ENCODE peak calls at places on chromosomes 11 and 22, in nine cellular contexts. F, J, T, B, L, O, C, K and H are unnamed samples.

GRCh38 chr11:118098996-118099837 is 12.5 kb upstream of the SMIM35 start:
- DNase-seq in B (no peak), F (no peak), J (no peak), L (no peak), C (no peak), O (no peak), K (no peak), T (no peak), H (no peak)

GRCh38 chr11:73866586-73866996 is 10.1 kb downstream of the COA4 start:
- DNase-seq in O (peak), L (peak), F (no peak), C (no peak), J (peak), B (no peak), T (no peak), K (no peak), H (no peak)

GRCh38 chr11:128467610-128468041 is 119.7 kb downstream of the ETS1 start:
- DNase-seq in B (peak), L (peak), F (peak), K (no peak), J (peak), C (no peak), T (no peak), O (peak), H (peak)

GRCh38 chr11:102010776-102011500 is 36.3 kb upstream of the CFAP300 start:
- DNase-seq in C (no peak), L (peak), T (no peak), B (peak), J (peak), K (peak), O (peak), F (no peak), H (peak)

GRCh38 chr11:123429336-123429735 is 733 bp upstream of the GRAMD1B start:
- DNase-seq in B (no peak), J (peak), F (no peak), K (no peak), O (no peak), L (no peak), C (no peak), T (no peak), H (no peak)

GRCh38 chr11:128208329-128209220 is 378.8 kb downstream of the ETS1 start:
- DNase-seq in F (no peak), C (no peak), L (peak), K (no peak), T (peak), O (peak), J (peak), B (no peak), H (peak)

GRCh38 chr11:44178381-44178780 is 82.9 kb downstream of the EXT2 start:
- DNase-seq in T (no peak), F (no peak), B (no peak), J (peak), K (no peak), C (no peak), L (peak), O (no peak), H (peak)

GRCh38 chr11:121310908-121311307 is 18.3 kb downstream of the SC5D start:
- DNase-seq in C (no peak), J (no peak), B (no peak), F (no peak), T (no peak), O (no peak), L (no peak), K (no peak), H (no peak)

GRCh38 chr22:50206599-50206998 is 5.8 kb downstream of the SELENOO start:
- DNase-seq in O (peak), F (no peak), C (peak), L (no peak), J (peak), K (no peak), B (no peak), T (peak), H (no peak)

DNA sequence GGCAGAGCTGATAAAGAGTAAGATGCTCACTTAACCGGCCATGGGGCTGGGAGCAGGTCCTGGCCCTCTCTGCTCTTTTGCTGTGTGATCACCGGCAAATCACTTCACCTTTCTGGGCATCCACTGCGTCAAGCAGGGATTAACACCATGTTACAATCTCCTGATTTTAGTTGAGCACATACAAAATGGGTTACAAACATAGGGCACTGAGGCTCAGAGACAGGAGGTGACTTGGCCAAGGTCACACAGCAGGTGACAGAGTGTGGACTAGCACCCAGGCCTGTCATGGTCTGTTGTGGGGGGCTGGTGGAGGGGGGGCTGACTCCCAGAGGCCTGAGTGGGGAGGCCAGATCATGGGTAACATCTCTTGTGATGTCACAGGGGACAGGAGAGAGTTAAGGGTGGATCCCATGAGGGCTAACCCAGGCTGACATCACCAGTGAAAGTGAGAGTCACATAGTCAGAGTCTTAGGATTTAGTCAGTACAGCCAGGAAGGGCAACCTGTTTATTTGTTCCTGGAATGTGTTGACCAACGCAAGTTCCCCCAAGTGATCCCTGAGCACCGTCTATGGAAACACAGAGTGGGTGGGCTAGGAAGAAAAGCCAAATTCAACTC is 27.8 kb downstream of the GDPD5 start:
- DNase-seq in K (no peak), B (no peak), O (no peak), L (no peak), C (no peak), T (no peak), J (no peak), F (no peak), H (no peak)
- H3K27ac ChIP-seq in K (no peak), B (peak), O (no peak), L (no peak), C (peak), T (no peak), J (no peak), F (no peak), H (no peak)

DNA sequence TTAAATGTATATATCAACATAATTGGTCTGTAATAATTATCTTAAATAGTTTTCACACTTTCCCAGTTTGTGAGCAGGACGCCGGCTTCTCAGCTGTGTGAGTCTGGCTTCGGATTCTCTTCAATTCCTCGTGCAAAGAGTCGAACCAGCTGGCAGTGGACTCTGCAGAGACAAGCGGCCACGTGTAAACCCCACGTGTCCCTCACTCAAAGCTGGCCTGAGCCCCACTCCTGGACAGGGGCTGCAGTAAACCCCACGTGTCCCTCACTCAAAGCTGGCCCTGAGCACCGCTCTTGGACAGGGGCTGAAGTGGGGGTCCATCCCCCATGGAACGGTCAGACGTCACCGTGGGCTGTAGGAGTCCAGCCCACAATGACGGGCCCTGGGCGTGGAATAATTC is 51.0 kb downstream of the CERK start:
- DNase-seq in O (no peak), F (no peak), C (no peak), J (no peak), T (no peak), L (no peak), B (no peak), K (no peak), H (no peak)
- H3K27ac ChIP-seq in O (peak), F (no peak), C (no peak), J (no peak), T (no peak), L (no peak), B (no peak), K (no peak), H (no peak)

GRCh38 chr11:63846897-63847296 is 8.0 kb downstream of the MARK2 start:
- DNase-seq in B (no peak), F (no peak), L (no peak), T (no peak), C (no peak), O (no peak), K (no peak), J (no peak), H (no peak)

GRCh38 chr11:63847363-63847762 is 8.5 kb downstream of the MARK2 start:
- DNase-seq in C (no peak), O (no peak), B (no peak), F (no peak), T (peak), L (no peak), K (no peak), J (no peak), H (no peak)

GRCh38 chr11:63843042-63843441 is 4.1 kb downstream of the MARK2 start:
- DNase-seq in C (no peak), F (no peak), K (no peak), J (no peak), L (no peak), B (no peak), T (peak), O (no peak), H (no peak)

GRCh38 chr11:63845305-63845704 is 6.4 kb downstream of the MARK2 start:
- DNase-seq in T (no peak), C (no peak), L (peak), O (no peak), J (peak), B (no peak), K (no peak), F (no peak), H (peak)

GRCh38 chr11:63845911-63846310 is 7.0 kb downstream of the MARK2 start:
- DNase-seq in L (no peak), B (no peak), F (no peak), K (no peak), J (no peak), T (no peak), C (no peak), O (no peak), H (no peak)
- H3K27ac ChIP-seq in L (peak), B (no peak), F (no peak), K (no peak), J (no peak), T (peak), C (no peak), O (no peak), H (no peak)

DNA sequence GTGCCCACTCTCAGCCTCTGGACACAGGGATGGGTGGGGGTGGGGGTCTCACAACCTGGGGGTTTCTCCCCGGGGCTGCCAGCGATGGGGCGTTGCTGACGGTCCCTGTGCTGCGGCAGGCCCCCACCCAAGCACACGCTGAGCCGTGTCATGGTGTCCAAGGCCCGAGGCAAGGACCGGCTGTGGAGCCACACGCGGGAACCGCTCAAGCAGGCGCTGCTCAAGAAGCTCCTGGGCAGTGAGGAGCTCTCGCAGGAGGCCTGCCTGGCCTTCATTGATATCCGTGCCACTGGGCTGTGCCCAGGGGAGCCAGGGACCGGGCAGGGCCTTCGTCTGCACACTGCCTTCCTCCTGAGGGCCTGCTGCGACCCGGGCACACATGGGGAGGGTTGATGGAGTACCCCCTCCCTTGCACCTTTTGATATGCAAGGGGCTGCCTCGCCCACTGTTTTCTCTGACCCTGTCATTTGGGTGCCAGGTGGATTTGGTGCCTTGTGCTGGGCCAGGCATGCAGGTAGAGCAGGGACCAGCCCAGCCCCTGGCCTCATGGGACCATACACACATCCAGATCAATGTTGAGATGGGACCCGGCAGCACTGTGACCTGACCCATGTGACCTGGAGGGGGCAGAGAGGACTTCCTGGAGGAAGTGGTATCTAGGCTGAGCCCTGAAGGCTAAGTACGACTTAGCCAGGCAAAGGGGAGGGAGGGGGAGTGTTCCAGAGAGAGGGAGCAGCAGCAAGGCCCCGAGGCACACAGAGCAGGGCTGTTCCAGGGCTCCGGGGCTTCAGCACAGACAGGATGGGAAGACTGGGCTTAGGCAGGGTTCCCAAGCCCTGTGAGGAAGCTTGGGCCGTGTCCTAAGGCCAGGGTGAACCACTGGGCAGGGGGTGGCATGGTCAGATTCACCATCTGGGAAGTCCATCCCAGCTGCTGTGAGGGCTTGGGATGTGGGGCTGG is 75.2 kb downstream of the MYO7A start:
- DNase-seq in O (peak), K (no peak), L (no peak), F (no peak), J (no peak), T (no peak), B (no peak), C (no peak), H (no peak)
- H3K27ac ChIP-seq in O (no peak), K (no peak), L (no peak), F (no peak), J (no peak), T (no peak), B (no peak), C (no peak), H (no peak)